ENCODE peak calls at places on chromosome 5, in five cellular contexts. V, G, S, O and X are unnamed samples.

GRCh38 chr5:154308457-154309360 is 118.2 kb downstream of the GALNT10 start:
- DNase-seq in V (peak), G (no peak), O (no peak), S (no peak), X (no peak)

GRCh38 chr5:149447373-149448367 is 68.6 kb upstream of the IL17B start:
- DNase-seq in V (no peak), O (no peak), S (no peak), G (no peak), X (no peak)

GRCh38 chr5:67315082-67315801 is 118.6 kb upstream of the CD180 start:
- DNase-seq in V (peak), G (no peak), S (no peak), O (peak), X (no peak)

GRCh38 chr5:15904894-15905805 is 274.4 kb downstream of the MARCHF11 start:
- DNase-seq in O (no peak), S (no peak), G (no peak), V (no peak), X (no peak)

GRCh38 chr5:77632526-77633268 is 5.8 kb downstream of the OTP start:
- DNase-seq in G (no peak), O (no peak), V (no peak), S (no peak), X (no peak)

GRCh38 chr5:82147860-82148573 is 130.1 kb downstream of the RPS23 start:
- DNase-seq in G (no peak), O (no peak), V (no peak), S (no peak), X (no peak)

GRCh38 chr5:25416960-25417359 is 772.2 kb upstream of the CDH10 start:
- DNase-seq in G (no peak), S (no peak), O (no peak), V (no peak), X (no peak)

GRCh38 chr5:171155621-171156020 is 153.4 kb upstream of the TLX3 start:
- DNase-seq in V (no peak), G (no peak), S (no peak), O (no peak), X (no peak)

GRCh38 chr5:78890663-78891379 is 94.3 kb downstream of the ARSB start:
- DNase-seq in O (no peak), G (no peak), S (no peak), V (no peak), X (no peak)

GRCh38 chr5:10266839-10267238 is 16.8 kb downstream of the CCT5 start:
- DNase-seq in G (no peak), O (no peak), S (no peak), V (no peak), X (no peak)

GRCh38 chr5:125411163-125412050 is 665.0 kb upstream of the ZNF608 start:
- DNase-seq in V (no peak), O (no peak), S (no peak), G (peak), X (peak)